ENCODE peak calls at places on chromosome 19, in six cellular contexts. O is activated B cell treated with CpG ODN at 0.5 μM for 24 hours, Y is RWPE1, J is transverse colon, B is heart right ventricle, E is LNCaP clone FGC. G is an unnamed sample.

GRCh38 chr19:38213911-38214625 is 10.0 kb downstream of the DPF1 start:
- DNase-seq in O (peak), Y (no peak), J (no peak), B (no peak), E (no peak), G (no peak)

GRCh38 chr19:15828121-15828620 is 12.7 kb upstream of the OR10H1 start:
- DNase-seq in O (no peak), Y (peak), J (no peak), B (no peak), E (no peak), G (no peak)

GRCh38 chr19:33520844-33521479 is 629 bp downstream of the PEPD start:
- DNase-seq in O (no peak), Y (no peak), J (peak), B (no peak), E (no peak), G (no peak)

GRCh38 chr19:44753932-44754742 is 5.6 kb downstream of the BCL3 start:
- DNase-seq in O (peak), Y (peak), J (peak), B (peak), E (no peak), G (no peak)

GRCh38 chr19:32870154-32870573 is 597 bp upstream of the SLC7A9 start:
- DNase-seq in O (no peak), Y (no peak), J (no peak), B (no peak), E (no peak), G (peak)

GRCh38 chr19:57282011-57282636 is 1.8 kb downstream of the ZNF460 start:
- DNase-seq in O (no peak), Y (peak), J (no peak), B (no peak), E (no peak), G (no peak)

GRCh38 chr19:29383696-29384095 is 142.1 kb upstream of the VSTM2B start:
- DNase-seq in O (no peak), Y (no peak), J (no peak), B (no peak), E (no peak), G (no peak)

GRCh38 chr19:18674616-18675015 is 8.9 kb upstream of the CRTC1 start:
- DNase-seq in O (no peak), Y (no peak), J (peak), B (peak), E (no peak), G (no peak)

GRCh38 chr19:44113784-44114390 is 688 bp downstream of the ZNF225 start:
- DNase-seq in O (peak), Y (peak), J (peak), B (no peak), E (no peak), G (no peak)

GRCh38 chr19:1102407-1103106 is 1.2 kb upstream of the GPX4 start:
- DNase-seq in O (no peak), Y (peak), J (peak), B (no peak), E (no peak), G (no peak)

GRCh38 chr19:45640849-45641273 is 1.7 kb upstream of the EML2 start:
- DNase-seq in O (peak), Y (peak), J (peak), B (peak), E (no peak), G (no peak)

GRCh38 chr19:54677217-54677616 is 14.4 kb downstream of the LILRB4 start:
- DNase-seq in O (no peak), Y (no peak), J (no peak), B (no peak), E (no peak), G (no peak)

GRCh38 chr19:5707576-5708575 is 12.1 kb downstream of the LONP1 start:
- DNase-seq in O (no peak), Y (no peak), J (no peak), B (no peak), E (no peak), G (no peak)

GRCh38 chr19:58558623-58559274 is 338 bp upstream of the UBE2M start:
- DNase-seq in O (peak), Y (peak), J (peak), B (peak), E (peak), G (peak)

GRCh38 chr19:23999821-24000610 is 85.3 kb downstream of the ZNF726 start:
- DNase-seq in O (no peak), Y (peak), J (no peak), B (no peak), E (no peak), G (no peak)

GRCh38 chr19:30678168-30678567 is 306.0 kb downstream of the ZNF536 start:
- DNase-seq in O (no peak), Y (no peak), J (no peak), B (no peak), E (no peak), G (no peak)

GRCh38 chr19:43555185-43555770 is 20.0 kb downstream of the XRCC1 start:
- DNase-seq in O (peak), Y (peak), J (peak), B (no peak), E (no peak), G (peak)

GRCh38 chr19:30447276-30447870 is 75.2 kb downstream of the ZNF536 start:
- DNase-seq in O (no peak), Y (no peak), J (no peak), B (no peak), E (no peak), G (no peak)

GRCh38 chr19:53982611-53983010 is 8.8 kb upstream of the CACNG6 start:
- DNase-seq in O (no peak), Y (no peak), J (peak), B (peak), E (no peak), G (peak)

GRCh38 chr19:23060016-23060415 is 56.8 kb upstream of the ZNF730 start:
- DNase-seq in O (no peak), Y (no peak), J (no peak), B (no peak), E (no peak), G (no peak)

GRCh38 chr19:8335343-8336071 is 7.6 kb downstream of the KANK3 start:
- DNase-seq in O (no peak), Y (no peak), J (peak), B (no peak), E (no peak), G (no peak)

GRCh38 chr19:30692517-30692870 is 320.3 kb downstream of the ZNF536 start:
- DNase-seq in O (no peak), Y (no peak), J (no peak), B (no peak), E (no peak), G (no peak)

GRCh38 chr19:16628984-16629691 is 1.1 kb upstream of the MED26 start:
- DNase-seq in O (no peak), Y (peak), J (peak), B (no peak), E (no peak), G (no peak)

GRCh38 chr19:41926861-41927809 is 1.1 kb downstream of the ERFL start:
- DNase-seq in O (no peak), Y (no peak), J (no peak), B (no peak), E (no peak), G (no peak)

GRCh38 chr19:16036397-16036925 is 39.8 kb upstream of the TPM4 start:
- DNase-seq in O (no peak), Y (no peak), J (no peak), B (no peak), E (no peak), G (no peak)

GRCh38 chr19:38673030-38673429 is 25.6 kb downstream of the ACTN4 start:
- DNase-seq in O (no peak), Y (no peak), J (no peak), B (no peak), E (no peak), G (no peak)

GRCh38 chr19:40623403-40624239 is 22.5 kb downstream of the LTBP4 start:
- DNase-seq in O (no peak), Y (peak), J (peak), B (no peak), E (no peak), G (peak)

GRCh38 chr19:33404506-33404905 is 31.0 kb downstream of the CEBPG start:
- DNase-seq in O (no peak), Y (no peak), J (peak), B (no peak), E (no peak), G (no peak)

GRCh38 chr19:16904599-16904998 is 15.8 kb downstream of the F2RL3 start:
- DNase-seq in O (no peak), Y (no peak), J (no peak), B (no peak), E (no peak), G (no peak)

GRCh38 chr19:48872884-48873475 is 759 bp downstream of the PPP1R15A start:
- DNase-seq in O (peak), Y (peak), J (peak), B (peak), E (peak), G (peak)

GRCh38 chr19:33429891-33430673 is 56.6 kb downstream of the CEBPG start:
- DNase-seq in O (no peak), Y (no peak), J (no peak), B (no peak), E (no peak), G (no peak)

GRCh38 chr19:45764947-45765346 is 4.1 kb downstream of the SIX5 start:
- DNase-seq in O (no peak), Y (no peak), J (no peak), B (peak), E (no peak), G (no peak)

GRCh38 chr19:53881482-53882390 is at the start of gene PRKCG:
- DNase-seq in O (peak), Y (no peak), J (peak), B (peak), E (no peak), G (peak)

GRCh38 chr19:38970664-38971532 is 4.6 kb downstream of the FBXO17 start:
- DNase-seq in O (no peak), Y (no peak), J (no peak), B (no peak), E (no peak), G (no peak)

GRCh38 chr19:54035215-54036178 is 28.2 kb downstream of the VSTM1 start:
- DNase-seq in O (no peak), Y (peak), J (no peak), B (no peak), E (no peak), G (no peak)

GRCh38 chr19:44924243-44924725 is 9.9 kb downstream of the APOC1 start:
- DNase-seq in O (no peak), Y (no peak), J (no peak), B (no peak), E (no peak), G (no peak)

GRCh38 chr19:12649941-12650340 is 16.6 kb downstream of the MAN2B1 start:
- DNase-seq in O (no peak), Y (no peak), J (no peak), B (no peak), E (no peak), G (no peak)

GRCh38 chr19:12647490-12648071 is 19.0 kb downstream of the MAN2B1 start:
- DNase-seq in O (no peak), Y (peak), J (peak), B (peak), E (no peak), G (no peak)

GRCh38 chr19:12647047-12647446 is 19.5 kb downstream of the MAN2B1 start:
- DNase-seq in O (no peak), Y (no peak), J (no peak), B (no peak), E (no peak), G (no peak)

GRCh38 chr19:12646551-12646950 is 20.0 kb downstream of the MAN2B1 start:
- DNase-seq in O (no peak), Y (no peak), J (no peak), B (no peak), E (no peak), G (no peak)

DNA sequence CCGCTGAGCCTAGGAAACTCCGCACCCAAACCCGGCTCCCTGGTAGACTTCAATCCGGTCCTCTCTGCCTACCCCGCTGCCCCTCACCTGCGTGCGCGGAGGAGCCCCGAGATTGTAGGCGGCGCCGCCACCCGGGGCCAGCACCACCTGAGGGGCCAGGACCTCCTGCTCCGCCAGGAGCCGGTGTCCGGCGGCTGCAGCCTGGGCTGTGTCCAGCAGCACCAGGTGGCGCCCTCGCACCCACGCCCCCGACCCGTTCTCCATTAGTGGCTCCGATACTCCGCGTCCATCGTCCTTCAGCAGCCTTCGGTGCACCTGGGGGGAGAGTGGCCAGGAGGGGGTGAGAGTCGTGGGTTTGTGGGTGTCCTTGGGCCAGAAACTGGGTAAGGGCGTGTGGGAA is 18.5 kb downstream of the MAN2B1 start:
- DNase-seq in O (no peak), Y (no peak), J (no peak), B (no peak), E (no peak), G (no peak)
- TF ChIP-seq CTCF in O (no peak), Y (peak), J (no peak), B (no peak), E (peak), G (no peak)

GRCh38 chr19:21256722-21257121 is 72.5 kb downstream of the ZNF708 start:
- DNase-seq in O (no peak), Y (peak), J (no peak), B (no peak), E (peak), G (no peak)
- TF ChIP-seq CTCF in O (no peak), Y (no peak), J (no peak), B (no peak), E (peak), G (peak)

DNA sequence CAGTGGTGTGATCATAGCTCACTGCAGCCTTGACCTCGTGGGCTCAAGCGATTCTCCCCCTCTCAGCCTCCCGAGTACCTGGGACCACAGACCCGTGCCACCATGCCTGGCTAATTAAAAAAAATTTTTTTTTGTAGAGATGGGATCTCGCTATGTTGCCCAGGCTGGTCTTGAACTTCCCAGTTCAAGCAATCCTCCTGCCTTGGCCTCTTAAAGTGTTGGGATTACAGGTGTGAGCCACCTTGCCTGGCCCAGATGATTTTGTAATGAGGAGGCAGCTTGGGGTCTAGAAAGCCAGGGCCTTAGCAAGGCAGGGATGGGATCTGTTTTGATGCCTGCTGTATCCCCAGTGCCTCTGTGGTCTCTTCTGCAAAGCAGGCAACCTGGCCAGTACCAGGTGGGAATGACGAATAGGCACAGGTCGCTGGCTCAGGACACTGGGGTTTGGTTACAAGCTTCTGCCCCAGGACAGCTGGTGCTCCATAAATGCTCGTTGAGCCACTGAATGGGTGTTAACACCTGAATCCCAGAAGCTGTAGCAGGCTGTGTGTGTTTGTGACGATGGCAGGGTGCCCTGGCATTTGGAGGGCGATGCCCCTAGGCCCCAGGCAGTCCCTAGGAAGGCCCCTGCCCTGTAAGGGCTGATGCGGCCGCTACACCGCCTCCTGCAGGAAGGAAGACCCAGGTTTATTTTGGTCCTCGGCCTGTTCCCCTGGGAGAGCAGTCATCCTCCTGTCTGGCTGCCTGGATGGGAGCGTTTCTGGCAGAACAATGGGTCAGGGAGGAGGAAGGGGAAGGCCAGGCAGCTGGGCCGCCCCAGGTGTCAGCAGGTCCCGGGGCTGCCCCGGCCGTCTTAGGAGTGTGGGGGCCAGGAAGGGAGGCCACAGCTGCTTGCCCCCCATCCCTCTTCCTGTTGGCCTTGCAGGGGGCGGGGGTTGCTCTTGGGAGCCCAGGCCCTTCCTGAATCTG is 8.6 kb downstream of the TNFAIP8L1 start:
- DNase-seq in O (no peak), Y (no peak), J (no peak), B (peak), E (no peak), G (no peak)
- TF ChIP-seq CTCF in O (no peak), Y (no peak), J (no peak), B (peak), E (no peak), G (no peak)

GRCh38 chr19:2464389-2464788 is 7.6 kb upstream of the LMNB2 start:
- DNase-seq in O (no peak), Y (no peak), J (no peak), B (no peak), E (no peak), G (no peak)
- TF ChIP-seq CTCF in O (no peak), Y (no peak), J (no peak), B (no peak), E (no peak), G (no peak)

DNA sequence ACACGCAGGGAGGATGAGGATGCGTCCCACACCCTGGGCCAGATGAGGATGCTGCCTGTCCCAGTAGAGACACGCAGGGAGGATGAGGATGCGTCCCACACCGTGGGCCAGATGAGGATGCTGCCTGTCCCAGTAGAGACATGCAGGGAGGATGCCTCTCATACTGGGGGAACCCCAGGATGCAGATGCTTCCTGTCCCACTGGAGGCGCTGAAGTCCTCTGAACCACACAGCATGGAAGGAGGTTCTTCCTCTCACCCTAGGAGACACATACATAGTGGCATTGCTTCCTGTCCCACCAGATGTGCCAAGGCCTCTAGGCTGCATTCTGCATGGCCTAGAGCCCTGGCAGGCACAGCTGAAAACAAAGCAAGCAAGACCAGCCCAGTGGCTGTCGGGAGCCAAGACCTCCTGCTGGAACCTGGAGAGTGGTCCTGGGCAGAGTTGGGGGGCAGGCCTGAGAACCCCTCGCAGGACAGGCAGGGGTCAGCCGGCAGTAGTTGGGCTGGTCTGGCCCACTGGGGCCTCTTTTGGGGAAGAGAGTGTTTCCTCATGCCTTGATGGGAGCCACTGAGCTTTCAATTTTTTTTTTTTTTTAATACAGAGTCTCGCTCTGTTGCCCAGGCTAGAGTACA is 4.3 kb downstream of the HPN start:
- DNase-seq in O (no peak), Y (peak), J (no peak), B (no peak), E (no peak), G (no peak)
- TF ChIP-seq CTCF in O (no peak), Y (peak), J (peak), B (no peak), E (no peak), G (no peak)

DNA sequence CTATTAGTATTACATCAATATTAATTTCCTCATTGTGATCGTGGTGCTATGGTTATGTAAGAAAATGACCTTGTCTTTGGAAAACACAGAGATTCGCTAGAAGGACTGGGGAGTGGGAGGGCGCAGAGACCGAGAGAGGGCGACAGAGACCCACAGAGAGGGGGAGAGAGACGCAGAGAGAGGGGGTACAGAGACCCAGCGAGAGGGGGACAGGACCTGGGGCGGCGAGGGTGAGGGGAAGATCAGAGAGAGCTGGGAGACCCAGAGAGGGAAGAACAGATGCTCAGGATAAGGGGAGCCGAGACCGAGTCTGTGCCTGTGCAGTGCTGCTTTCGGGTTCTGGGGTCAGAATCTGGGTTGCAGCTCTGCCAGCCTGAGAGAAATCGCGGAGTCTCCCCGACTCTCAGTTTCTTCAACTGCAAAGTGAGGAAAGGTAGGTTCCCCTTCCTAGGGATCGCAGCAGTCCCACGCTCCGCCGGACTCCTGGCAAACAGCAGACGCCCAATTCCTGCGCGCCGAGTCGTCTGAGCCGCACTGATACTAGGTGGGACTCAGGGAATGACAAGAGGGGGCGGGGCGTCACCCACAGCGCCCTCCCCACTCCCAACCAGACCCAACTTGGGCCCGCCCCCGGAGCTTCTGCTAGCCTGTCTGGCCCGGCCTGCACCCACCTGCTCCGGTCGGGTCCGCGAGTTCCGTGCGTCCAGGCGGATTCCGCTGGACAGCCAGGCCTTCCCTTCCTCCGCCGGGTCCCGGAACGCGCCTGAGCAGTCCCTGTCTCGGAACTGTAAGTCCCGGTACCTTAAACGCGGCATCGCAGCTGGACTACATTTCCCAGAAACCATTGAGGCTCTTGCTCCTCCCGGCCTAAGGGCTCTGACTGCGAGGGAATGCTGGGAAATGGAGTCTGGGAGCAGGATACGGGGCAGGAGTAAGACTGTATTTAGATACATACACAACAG is 15.3 kb downstream of the IZUMO2 start:
- DNase-seq in O (peak), Y (peak), J (peak), B (peak), E (peak), G (peak)
- TF ChIP-seq CTCF in O (no peak), Y (peak), J (peak), B (peak), E (peak), G (peak)